ENCODE peak calls at places on chromosomes 11 and 22, in four cellular contexts. One of them, this sample, is unnamed.

GRCh38 chr11:9748361-9748970 is 84.6 kb downstream of the SWAP70 start:
- DNase-seq in stomach: peak
- DNase-seq in ovary: no peak
- DNase-seq in tibial nerve: no peak
- DNase-seq in this sample: peak

GRCh38 chr22:21760640-21761039 is 25.0 kb upstream of the YPEL1 start:
- DNase-seq in stomach: no peak
- DNase-seq in ovary: no peak
- DNase-seq in tibial nerve: no peak
- DNase-seq in this sample: no peak

GRCh38 chr22:46563381-46564083 is 26.1 kb upstream of the CELSR1 start:
- DNase-seq in stomach: peak
- DNase-seq in ovary: peak
- DNase-seq in tibial nerve: peak
- DNase-seq in this sample: peak

GRCh38 chr22:29037340-29037932 is 24.2 kb downstream of the C22orf31 start:
- DNase-seq in stomach: no peak
- DNase-seq in ovary: no peak
- DNase-seq in tibial nerve: no peak
- DNase-seq in this sample: no peak

GRCh38 chr11:118004543-118005223 is 18.5 kb downstream of the IL10RA start:
- DNase-seq in stomach: no peak
- DNase-seq in ovary: no peak
- DNase-seq in tibial nerve: no peak
- DNase-seq in this sample: no peak

GRCh38 chr11:65649656-65650546 is 12.0 kb downstream of the SIPA1 start:
- DNase-seq in stomach: no peak
- DNase-seq in ovary: no peak
- DNase-seq in tibial nerve: no peak
- DNase-seq in this sample: no peak

GRCh38 chr11:65868076-65868667 is 4.4 kb downstream of the EFEMP2 start:
- DNase-seq in stomach: no peak
- DNase-seq in ovary: peak
- DNase-seq in tibial nerve: no peak
- DNase-seq in this sample: peak

GRCh38 chr11:17600316-17601205 is 53.5 kb downstream of the OTOG start:
- DNase-seq in stomach: peak
- DNase-seq in ovary: no peak
- DNase-seq in tibial nerve: no peak
- DNase-seq in this sample: no peak

GRCh38 chr11:14380947-14381555 is 22.1 kb upstream of the RRAS2 start:
- DNase-seq in stomach: peak
- DNase-seq in ovary: peak
- DNase-seq in tibial nerve: peak
- DNase-seq in this sample: peak

GRCh38 chr11:103532133-103532788 is 423.0 kb downstream of the DYNC2H1 start:
- DNase-seq in stomach: no peak
- DNase-seq in ovary: no peak
- DNase-seq in tibial nerve: no peak
- DNase-seq in this sample: no peak

GRCh38 chr11:87141980-87142514 is 104.3 kb downstream of the TMEM135 start:
- DNase-seq in stomach: no peak
- DNase-seq in ovary: no peak
- DNase-seq in tibial nerve: no peak
- DNase-seq in this sample: no peak

GRCh38 chr11:27241316-27242122 is 121.5 kb downstream of the CCDC34 start:
- DNase-seq in stomach: no peak
- DNase-seq in ovary: no peak
- DNase-seq in tibial nerve: no peak
- DNase-seq in this sample: no peak

GRCh38 chr22:19505735-19506126 is 18.5 kb downstream of the CLDN5 start:
- DNase-seq in stomach: no peak
- DNase-seq in ovary: no peak
- DNase-seq in tibial nerve: no peak
- DNase-seq in this sample: no peak

GRCh38 chr11:36149538-36150242 is 139.5 kb downstream of the COMMD9 start:
- DNase-seq in stomach: peak
- DNase-seq in ovary: peak
- DNase-seq in tibial nerve: no peak
- DNase-seq in this sample: peak
- TF ChIP-seq EP300 in stomach: no peak
- TF ChIP-seq EP300 in ovary: peak
- TF ChIP-seq EP300 in tibial nerve: no peak
- TF ChIP-seq EP300 in this sample: peak

GRCh38 chr11:78281511-78281910 is 92.8 kb downstream of the USP35 start:
- DNase-seq in stomach: no peak
- DNase-seq in ovary: no peak
- DNase-seq in tibial nerve: no peak
- DNase-seq in this sample: no peak
- TF ChIP-seq EP300 in stomach: no peak
- TF ChIP-seq EP300 in ovary: no peak
- TF ChIP-seq EP300 in tibial nerve: no peak
- TF ChIP-seq EP300 in this sample: no peak

DNA sequence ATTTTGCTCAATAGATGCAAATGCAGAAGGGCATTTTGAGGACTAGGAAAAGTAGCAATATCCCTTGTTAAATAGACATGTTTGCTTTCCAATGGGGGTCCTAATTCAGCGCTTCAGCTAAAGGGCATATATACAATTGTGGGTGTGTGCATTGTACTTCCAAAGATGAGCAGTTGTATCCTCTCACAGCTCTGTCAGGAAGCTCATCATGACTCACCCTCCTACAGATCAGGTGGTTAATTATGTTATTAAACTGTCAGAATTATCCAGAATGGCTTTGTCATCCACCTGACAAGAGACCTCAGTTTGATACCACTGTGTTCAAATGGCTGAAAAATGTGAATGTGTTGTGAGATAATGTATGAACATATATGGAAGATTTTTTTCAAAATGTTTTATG is 252.2 kb upstream of the MTNR1B start:
- DNase-seq in stomach: no peak
- DNase-seq in ovary: no peak
- DNase-seq in tibial nerve: no peak
- DNase-seq in this sample: no peak
- TF ChIP-seq EP300 in stomach: no peak
- TF ChIP-seq EP300 in ovary: no peak
- TF ChIP-seq EP300 in tibial nerve: no peak
- TF ChIP-seq EP300 in this sample: no peak

GRCh38 chr22:33119044-33119443 is 60.9 kb upstream of the SYN3 start:
- DNase-seq in stomach: no peak
- DNase-seq in ovary: no peak
- DNase-seq in tibial nerve: no peak
- DNase-seq in this sample: no peak

GRCh38 chr22:33112606-33113005 is 54.4 kb upstream of the SYN3 start:
- DNase-seq in stomach: no peak
- DNase-seq in ovary: no peak
- DNase-seq in tibial nerve: no peak
- DNase-seq in this sample: no peak

GRCh38 chr22:33117821-33118220 is 59.6 kb upstream of the SYN3 start:
- DNase-seq in stomach: no peak
- DNase-seq in ovary: no peak
- DNase-seq in tibial nerve: no peak
- DNase-seq in this sample: no peak

GRCh38 chr22:33114570-33114969 is 56.4 kb upstream of the SYN3 start:
- DNase-seq in stomach: no peak
- DNase-seq in ovary: no peak
- DNase-seq in tibial nerve: no peak
- DNase-seq in this sample: no peak

DNA sequence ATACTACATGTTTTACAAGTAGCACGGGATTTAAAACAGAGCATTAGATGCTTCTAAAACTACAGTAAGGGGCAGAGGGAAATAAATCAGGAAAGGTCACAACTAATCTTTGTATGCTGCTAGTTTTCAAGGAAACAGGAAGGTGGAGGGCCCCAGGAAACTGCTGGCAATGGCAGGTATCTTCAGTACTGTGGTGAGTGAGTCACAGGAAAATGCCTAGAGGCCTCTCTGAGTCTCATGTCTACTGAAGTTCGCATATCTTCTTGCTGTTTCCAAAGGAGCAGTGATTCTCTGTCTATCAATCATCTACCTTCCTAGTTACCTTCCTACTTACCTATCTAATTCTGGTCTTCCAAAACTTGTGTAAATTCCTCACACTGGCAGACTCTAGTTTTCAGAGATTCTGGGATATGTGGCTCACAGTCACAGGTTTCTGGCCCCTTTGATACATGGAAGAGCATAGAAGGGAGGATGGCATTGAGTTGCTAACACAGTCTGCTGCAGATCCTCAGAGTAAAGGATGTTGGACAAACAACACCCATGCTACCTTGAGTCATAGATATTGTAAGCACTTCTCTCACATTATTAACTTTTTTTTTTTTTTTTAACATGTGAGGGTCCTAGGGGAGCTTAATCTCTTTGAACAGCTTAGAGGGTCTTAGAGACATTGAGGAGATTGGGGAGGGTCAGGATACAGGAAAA is 58.8 kb upstream of the SYN3 start:
- DNase-seq in stomach: no peak
- DNase-seq in ovary: no peak
- DNase-seq in tibial nerve: no peak
- DNase-seq in this sample: no peak
- TF ChIP-seq EP300 in stomach: no peak
- TF ChIP-seq EP300 in ovary: no peak
- TF ChIP-seq EP300 in tibial nerve: no peak
- TF ChIP-seq EP300 in this sample: no peak